ENCODE peak calls at places on chromosomes 11 and 22, in four cellular contexts. One of them, this sample, is unnamed.

GRCh38 chr11:69367211-69367964 is 73.4 kb downstream of the MYEOV start:
- DNase-seq in IMR-90: peak; percentile 28
- DNase-seq in H9: peak; percentile 15
- DNase-seq in H1: no peak
- DNase-seq in this sample: no peak

GRCh38 chr11:43947003-43947500 is 4.6 kb downstream of the C11orf96 start:
- DNase-seq in IMR-90: peak; percentile 47
- DNase-seq in H9: peak; percentile 71
- DNase-seq in H1: no peak
- DNase-seq in this sample: peak; percentile 83

GRCh38 chr11:1022908-1023810 is 13.4 kb downstream of the MUC6 start:
- DNase-seq in IMR-90: no peak
- DNase-seq in H9: no peak
- DNase-seq in H1: no peak
- DNase-seq in this sample: no peak

GRCh38 chr11:14618060-14618459 is 25.5 kb upstream of the PDE3B start:
- DNase-seq in IMR-90: no peak
- DNase-seq in H9: no peak
- DNase-seq in H1: no peak
- DNase-seq in this sample: no peak

GRCh38 chr11:115324569-115325432 is 179.4 kb downstream of the CADM1 start:
- DNase-seq in IMR-90: peak; percentile 75
- DNase-seq in H9: peak; percentile 34
- DNase-seq in H1: peak; percentile 13
- DNase-seq in this sample: peak; percentile 81

GRCh38 chr11:3796796-3797328 is 492 bp downstream of the NUP98 start:
- DNase-seq in IMR-90: no peak
- DNase-seq in H9: no peak
- DNase-seq in H1: no peak
- DNase-seq in this sample: no peak

GRCh38 chr11:16813141-16813540 is 74.7 kb downstream of the C11orf58 start:
- DNase-seq in IMR-90: no peak
- DNase-seq in H9: no peak
- DNase-seq in H1: no peak
- DNase-seq in this sample: no peak

GRCh38 chr11:83819936-83820549 is 533.9 kb upstream of the CCDC90B start:
- DNase-seq in IMR-90: peak; percentile 79
- DNase-seq in H9: no peak
- DNase-seq in H1: no peak
- DNase-seq in this sample: peak; percentile 55

GRCh38 chr22:42926034-42926433 is 69.0 kb upstream of the ARFGAP3 start:
- DNase-seq in IMR-90: no peak
- DNase-seq in H9: no peak
- DNase-seq in H1: no peak
- DNase-seq in this sample: no peak

GRCh38 chr11:27184458-27185312 is 144.1 kb downstream of the BBOX1 start:
- DNase-seq in IMR-90: no peak
- DNase-seq in H9: no peak
- DNase-seq in H1: no peak
- DNase-seq in this sample: peak; percentile 54

GRCh38 chr11:15053201-15053685 is 20.1 kb upstream of the CALCB start:
- DNase-seq in IMR-90: no peak
- DNase-seq in H9: no peak
- DNase-seq in H1: no peak
- DNase-seq in this sample: peak; percentile 23

GRCh38 chr11:36055356-36055755 is 111.5 kb downstream of the LDLRAD3 start:
- DNase-seq in IMR-90: no peak
- DNase-seq in H9: no peak
- DNase-seq in H1: no peak
- DNase-seq in this sample: no peak
- H3K56ac ChIP-seq in IMR-90: no peak overlapping the region
- H3K56ac ChIP-seq in H9: no peak overlapping the region
- H3K56ac ChIP-seq in H1: no peak overlapping the region
- H3K56ac ChIP-seq in this sample: no peak overlapping the region

GRCh38 chr11:113506461-113506860 is 31.3 kb upstream of the DRD2 start:
- DNase-seq in IMR-90: no peak
- DNase-seq in H9: no peak
- DNase-seq in H1: no peak
- DNase-seq in this sample: no peak
- H3K56ac ChIP-seq in IMR-90: no peak overlapping the region
- H3K56ac ChIP-seq in H9: no peak overlapping the region
- H3K56ac ChIP-seq in H1: no peak overlapping the region
- H3K56ac ChIP-seq in this sample: no peak overlapping the region

DNA sequence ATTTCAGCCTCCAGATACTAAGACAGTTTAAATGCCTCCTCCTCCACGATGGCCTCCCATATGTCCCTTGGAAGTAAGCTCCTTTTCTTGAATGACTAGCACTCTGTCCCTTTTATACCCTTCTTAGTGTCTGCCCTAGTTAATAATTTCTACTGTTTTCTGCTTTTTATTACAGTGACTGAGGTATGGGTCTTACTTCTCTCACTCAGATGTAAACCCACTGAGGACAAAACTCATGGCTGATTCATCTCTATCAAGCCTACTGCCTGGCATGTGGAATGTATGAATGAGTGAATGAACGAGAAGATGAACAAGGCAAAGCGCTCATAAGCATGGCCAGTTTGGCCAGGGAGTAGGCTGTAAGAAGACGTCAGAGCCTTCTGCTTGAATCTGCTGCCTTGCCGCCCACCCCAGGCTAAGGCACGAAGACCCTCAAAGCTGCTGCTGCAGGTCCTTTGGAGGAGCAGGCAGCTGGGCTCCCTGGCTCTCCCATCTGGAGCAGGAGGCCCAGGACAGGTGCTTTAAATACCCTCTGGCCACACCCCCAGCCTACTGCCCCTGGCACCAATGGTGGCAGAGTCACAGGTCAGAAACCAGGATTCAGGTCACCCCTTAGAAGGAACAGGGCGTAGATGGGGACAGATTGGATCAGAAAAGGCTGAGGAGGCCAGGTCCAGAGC is 8.2 kb upstream of the PGA3 start:
- DNase-seq in IMR-90: no peak
- DNase-seq in H9: no peak
- DNase-seq in H1: no peak
- DNase-seq in this sample: no peak
- H3K56ac ChIP-seq in IMR-90: no peak overlapping the region
- H3K56ac ChIP-seq in H9: no peak overlapping the region
- H3K56ac ChIP-seq in H1: no peak overlapping the region
- H3K56ac ChIP-seq in this sample: no peak overlapping the region

GRCh38 chr11:36711104-36711825 is 113.2 kb upstream of the RAG2 start:
- DNase-seq in IMR-90: no peak
- DNase-seq in H9: no peak
- DNase-seq in H1: no peak
- DNase-seq in this sample: peak; percentile 48
- H3K56ac ChIP-seq in IMR-90: no peak overlapping the region
- H3K56ac ChIP-seq in H9: no peak overlapping the region
- H3K56ac ChIP-seq in H1: no peak overlapping the region
- H3K56ac ChIP-seq in this sample: no peak overlapping the region